ENCODE peak calls at places on chromosomes 12 and 14, in nine cellular contexts. Z, K, X, W, O, A, D, L and N are unnamed samples.
A peak's percentile ranks its signal among the peaks of the same experiment; 100 is the strongest.

GRCh38 chr14:35416108-35416750 is 11.7 kb upstream of the NFKBIA start:
- DNase-seq in X (no peak), D (no peak), K (no peak), W (no peak), O (no peak), Z (no peak), A (no peak), L (no peak), N (no peak)

GRCh38 chr12:15837141-15837781 is 44.9 kb upstream of the STRAP start:
- DNase-seq in X (no peak), Z (peak; percentile 61), O (no peak), L (no peak), A (peak; percentile 16), W (no peak), D (no peak), K (no peak), N (peak; percentile 56)

GRCh38 chr12:9372202-9372601 is 164.0 kb upstream of the PZP start:
- DNase-seq in X (no peak), Z (no peak), K (no peak), A (peak; percentile 34), D (no peak), L (no peak), O (no peak), W (no peak), N (no peak)

GRCh38 chr12:110253176-110253575 is 27.9 kb upstream of the ATP2A2 start:
- DNase-seq in A (peak; percentile 84), W (peak; percentile 57), L (peak; percentile 79), K (peak; percentile 92), O (no peak), X (peak; percentile 82), Z (no peak), D (peak; percentile 60), N (peak; percentile 22)

GRCh38 chr12:131471271-131471905 is 239.5 kb upstream of the SFSWAP start:
- DNase-seq in L (no peak), O (no peak), X (no peak), Z (no peak), K (no peak), W (no peak), D (no peak), A (no peak), N (no peak)

GRCh38 chr12:121964813-121965643 is 46.6 kb downstream of the CFAP251 start:
- DNase-seq in K (no peak), L (no peak), D (no peak), W (no peak), X (no peak), Z (peak; percentile 86), O (no peak), A (peak; percentile 33), N (peak; percentile 29)

GRCh38 chr12:107642240-107642639 is 43.4 kb upstream of the PWP1 start:
- DNase-seq in Z (no peak), W (no peak), A (no peak), L (no peak), K (no peak), O (no peak), X (no peak), D (no peak), N (no peak)

GRCh38 chr12:131589966-131590365 is 120.9 kb upstream of the SFSWAP start:
- DNase-seq in K (no peak), W (no peak), L (no peak), D (no peak), O (no peak), A (no peak), X (no peak), Z (no peak), N (no peak)

GRCh38 chr14:52876311-52876710 is 74.5 kb downstream of the FERMT2 start:
- DNase-seq in Z (no peak), W (no peak), L (no peak), D (no peak), X (no peak), A (peak; percentile 62), K (no peak), O (no peak), N (peak; percentile 61)

DNA sequence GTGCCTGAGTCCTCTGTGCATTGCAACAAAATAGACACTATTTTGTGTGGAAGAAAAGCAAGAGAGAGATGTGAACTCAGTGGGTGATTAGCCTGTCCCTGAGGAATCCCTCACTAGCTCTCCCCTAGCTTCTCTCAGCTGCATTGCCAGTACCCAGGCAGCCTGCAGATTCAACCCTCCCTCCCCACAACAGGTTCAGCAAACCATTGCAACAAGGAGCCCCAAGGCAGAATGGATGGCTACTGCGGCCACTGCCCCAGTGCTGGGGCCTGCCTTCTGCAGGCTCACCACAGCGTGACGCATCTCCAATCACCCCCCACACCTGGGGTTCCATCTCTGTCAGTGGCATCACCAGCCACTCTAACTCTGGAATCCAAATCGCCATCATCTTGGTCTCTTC is 2.3 kb downstream of the CRACR2A start:
- DNase-seq in W (no peak), L (no peak), D (no peak), Z (no peak), K (no peak), O (no peak), A (no peak), X (no peak), N (no peak)
- H3K4me3 ChIP-seq in W (no peak overlapping the region), L (no peak overlapping the region), D (no peak overlapping the region), Z (no peak overlapping the region), K (no peak overlapping the region), O (no peak overlapping the region), A (no peak overlapping the region), X (no peak overlapping the region), N (no peak overlapping the region)

GRCh38 chr14:63204407-63205280 is at the start of gene RHOJ:
- DNase-seq in W (peak; percentile 13), L (peak; percentile 66), D (peak; percentile 31), A (peak; percentile 4), K (peak; percentile 31), O (no peak), X (peak; percentile 22), Z (no peak), N (peak; percentile 39)
- TF ChIP-seq CTCF in W (no peak), L (no peak), D (no peak), A (no peak), K (no peak), O (no peak), X (no peak), Z (no peak), N (no peak)

GRCh38 chr14:68596211-68596610 is 196.7 kb downstream of the ZFP36L1 start:
- DNase-seq in D (no peak), K (no peak), A (no peak), Z (no peak), X (no peak), L (no peak), W (no peak), O (no peak), N (no peak)

GRCh38 chr14:68596701-68597100 is 196.2 kb downstream of the ZFP36L1 start:
- DNase-seq in X (no peak), Z (no peak), L (no peak), A (no peak), D (no peak), O (no peak), W (peak; percentile 93), K (no peak), N (no peak)

GRCh38 chr14:68592948-68593347 is 199.9 kb downstream of the ZFP36L1 start:
- DNase-seq in D (no peak), O (no peak), X (no peak), K (no peak), Z (no peak), L (no peak), W (peak; percentile 12), A (no peak), N (no peak)

GRCh38 chr14:68593806-68594536 is 198.9 kb downstream of the ZFP36L1 start:
- DNase-seq in A (no peak), W (peak; percentile 8), O (no peak), L (no peak), X (no peak), D (no peak), Z (no peak), K (no peak), N (peak; percentile 56)

DNA sequence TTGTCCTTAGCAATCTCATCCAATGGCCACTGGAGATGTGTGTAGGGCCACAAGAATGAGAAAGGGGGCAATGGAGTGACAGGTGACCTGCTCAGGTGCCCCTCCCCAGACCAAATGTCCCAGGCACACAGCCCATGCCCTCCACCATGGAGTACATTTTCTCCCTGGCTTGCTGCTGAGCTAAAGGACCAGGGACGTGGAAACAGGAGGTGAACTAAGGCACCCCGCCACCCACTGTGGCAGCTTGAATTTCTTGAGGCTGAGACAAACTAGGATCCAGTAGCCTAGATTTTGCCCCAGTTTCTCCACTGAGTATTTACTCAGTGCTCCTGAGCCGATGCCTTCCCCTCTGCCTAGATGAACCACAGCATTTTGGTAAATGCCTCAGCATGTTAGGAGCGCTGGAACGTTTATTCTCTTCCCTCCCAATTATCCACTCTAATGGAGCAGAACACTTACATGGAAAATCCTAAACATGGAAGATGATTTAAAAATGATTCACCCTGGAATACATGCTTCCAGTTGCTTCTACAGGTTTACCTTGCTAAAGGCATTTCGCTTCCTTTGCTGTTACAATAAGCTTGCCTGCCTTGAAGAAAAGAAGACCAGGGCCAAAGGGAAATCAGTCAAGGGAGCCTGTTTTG is 198.0 kb downstream of the ZFP36L1 start:
- DNase-seq in D (no peak), O (no peak), W (no peak), A (no peak), X (no peak), K (no peak), L (no peak), Z (no peak), N (no peak)
- H3K4me3 ChIP-seq in D (no peak overlapping the region), O (no peak overlapping the region), W (no peak overlapping the region), A (no peak overlapping the region), X (no peak overlapping the region), K (no peak overlapping the region), L (no peak overlapping the region), Z (no peak overlapping the region), N (no peak overlapping the region)

DNA sequence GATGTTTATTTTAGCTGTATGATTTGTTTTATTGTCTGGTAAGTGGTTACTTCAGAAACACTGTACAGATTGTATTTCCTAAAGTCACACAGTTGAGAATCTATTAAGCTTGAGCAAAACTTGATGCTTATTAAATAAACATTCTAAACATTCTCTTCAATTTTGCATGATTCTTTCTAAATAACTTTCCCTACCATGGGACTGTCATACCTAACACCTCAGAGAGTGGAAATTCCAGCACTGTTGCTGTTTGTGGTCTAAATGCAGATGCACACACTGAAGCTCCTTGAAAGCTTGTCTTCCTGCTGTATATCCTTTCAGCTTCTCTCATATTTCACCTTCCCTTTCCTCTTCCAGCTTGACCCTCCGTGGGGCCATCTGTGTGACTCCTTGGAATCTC is 392.0 kb downstream of the LRIG3 start:
- DNase-seq in X (no peak), O (no peak), Z (no peak), K (no peak), W (no peak), L (no peak), A (peak; percentile 25), D (no peak), N (peak; percentile 18)
- TF ChIP-seq CTCF in X (no peak), O (no peak), Z (no peak), K (no peak), W (no peak), L (no peak), A (no peak), D (no peak), N (no peak)

GRCh38 chr12:57092529-57092862 is 3.6 kb downstream of the NAB2 start:
- DNase-seq in O (no peak), L (no peak), K (peak; percentile 15), D (no peak), X (no peak), Z (no peak), A (no peak), W (no peak), N (no peak)
- H3K4me3 ChIP-seq in O (no peak overlapping the region), L (peak overlapping the region; percentile 12), K (no peak overlapping the region), D (no peak overlapping the region), X (no peak overlapping the region), Z (no peak overlapping the region), A (no peak overlapping the region), W (no peak overlapping the region), N (no peak overlapping the region)

GRCh38 chr14:63843796-63844195 is 9.0 kb upstream of the SYNE2 start:
- DNase-seq in A (no peak), L (no peak), Z (no peak), O (no peak), D (no peak), K (no peak), W (no peak), X (no peak), N (no peak)

GRCh38 chr14:63840981-63841380 is 11.8 kb upstream of the SYNE2 start:
- DNase-seq in D (no peak), X (no peak), K (peak; percentile 42), A (peak; percentile 18), Z (no peak), W (no peak), L (no peak), O (no peak), N (no peak)
- TF ChIP-seq CTCF in D (no peak), X (peak; percentile 44), K (peak; percentile 40), A (peak; percentile 47), Z (peak; percentile 8), W (no peak), L (no peak), O (peak; percentile 11), N (no peak)